ENCODE peak calls at places on chromosomes 4 and X, in ten cellular contexts. Y, B, E, K, H, O, Z, J, N and M are unnamed samples.

GRCh38 chr4:106062452-106062875 is 167.2 kb downstream of the NPNT start:
- DNase-seq in K (peak), E (no peak), Y (no peak), Z (no peak), B (no peak), N (no peak), O (no peak), H (peak), J (peak), M (no peak)

GRCh38 chrX:57678686-57679428 is 1.2 kb downstream of the NLRP2B start:
- DNase-seq in E (no peak), O (no peak), H (no peak), N (no peak), J (no peak), Z (no peak), B (no peak), K (no peak), Y (no peak), M (no peak)

GRCh38 chr4:187184513-187184912 is 460.9 kb upstream of the FAT1 start:
- DNase-seq in K (no peak), J (peak), H (peak), N (no peak), Y (no peak), O (no peak), Z (no peak), E (peak), B (no peak), M (no peak)

GRCh38 chr4:78426972-78427371 is 124.6 kb upstream of the ANXA3 start:
- DNase-seq in J (no peak), Y (no peak), N (no peak), H (no peak), K (no peak), Z (no peak), E (no peak), O (no peak), B (no peak), M (no peak)

GRCh38 chrX:55787063-55787462 is 69.5 kb downstream of the RRAGB start:
- DNase-seq in N (no peak), Y (no peak), Z (no peak), K (no peak), O (no peak), B (no peak), E (no peak), J (no peak), H (no peak), M (no peak)

GRCh38 chr4:186058253-186058979 is 10.5 kb upstream of the TLR3 start:
- DNase-seq in B (no peak), N (no peak), E (no peak), O (no peak), K (no peak), Z (no peak), J (no peak), H (no peak), Y (no peak), M (no peak)

GRCh38 chr4:6095023-6095817 is 77.0 kb upstream of the C4orf50 start:
- DNase-seq in E (no peak), K (no peak), Y (no peak), Z (no peak), B (no peak), J (no peak), N (no peak), O (no peak), H (peak), M (no peak)

GRCh38 chrX:72100824-72101351 is 30.8 kb downstream of the RTL5 start:
- DNase-seq in E (no peak), K (no peak), B (no peak), O (no peak), J (no peak), N (peak), Z (peak), H (no peak), Y (peak), M (no peak)

GRCh38 chr4:144754562-144755410 is 108.8 kb downstream of the HHIP start:
- DNase-seq in N (no peak), E (no peak), O (no peak), H (peak), Z (no peak), Y (no peak), B (no peak), J (no peak), K (peak), M (no peak)

GRCh38 chrX:31603411-31604120 is 531.7 kb upstream of the FTHL17 start:
- DNase-seq in B (no peak), J (no peak), K (peak), Y (no peak), O (no peak), Z (no peak), N (no peak), E (no peak), H (no peak), M (no peak)

GRCh38 chrX:45806410-45807121 is 605.9 kb upstream of the DIPK2B start:
- DNase-seq in B (no peak), Y (no peak), J (no peak), N (no peak), Z (peak), K (peak), E (no peak), O (no peak), H (peak), M (peak)

GRCh38 chrX:103063191-103063845 is 653 bp downstream of the BEX1 start:
- DNase-seq in B (no peak), E (no peak), J (peak), Y (no peak), K (peak), O (no peak), Z (no peak), H (peak), N (no peak), M (no peak)

GRCh38 chrX:70168238-70169188 is 8.8 kb upstream of the DGAT2L6 start:
- DNase-seq in Z (no peak), O (no peak), N (no peak), K (peak), E (no peak), H (peak), B (no peak), Y (no peak), J (peak), M (no peak)

GRCh38 chr4:146521543-146522097 is at the start of gene SLC10A7:
- DNase-seq in E (peak), Z (peak), B (peak), J (peak), Y (peak), O (peak), N (no peak), H (peak), K (peak), M (no peak)

GRCh38 chr4:19239565-19239964 is 1012.1 kb upstream of the SLIT2 start:
- DNase-seq in Y (no peak), O (no peak), H (peak), B (no peak), E (no peak), J (peak), K (no peak), N (no peak), Z (no peak), M (no peak)

GRCh38 chr4:122612540-122612939 is 8.3 kb downstream of the IL21 start:
- DNase-seq in B (no peak), K (no peak), J (peak), Y (no peak), E (no peak), N (no peak), H (peak), O (no peak), Z (no peak), M (no peak)

GRCh38 chr4:40731792-40732245 is 17.9 kb upstream of the NSUN7 start:
- DNase-seq in B (peak), Z (no peak), N (peak), O (peak), J (no peak), Y (peak), H (no peak), E (peak), K (no peak), M (no peak)

GRCh38 chrX:54181196-54181953 is 1.7 kb downstream of the FAM120C start:
- DNase-seq in O (no peak), H (no peak), K (peak), E (no peak), Z (no peak), N (no peak), B (no peak), Y (no peak), J (peak), M (no peak)

DNA sequence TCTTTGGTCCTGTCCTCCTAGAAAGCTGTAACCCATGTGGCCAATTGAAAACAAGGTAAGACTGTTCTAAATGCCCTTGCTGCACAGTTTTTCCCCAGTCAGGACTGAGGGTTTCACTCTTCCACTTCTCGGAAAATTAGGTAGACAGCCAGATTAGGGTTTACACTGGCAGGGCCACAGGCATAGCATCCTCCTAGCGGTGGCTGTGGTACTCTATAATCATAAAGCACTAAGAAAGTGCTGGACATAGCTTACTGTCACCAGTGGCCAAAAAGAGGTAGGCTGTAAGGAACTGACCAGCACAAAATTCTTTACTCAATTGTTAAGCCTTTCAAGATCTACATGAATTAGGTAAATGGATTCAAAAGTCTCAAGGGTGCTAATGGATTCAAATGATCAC is 11.6 kb upstream of the USP46 start:
- DNase-seq in H (no peak), K (no peak), Z (no peak), B (no peak), J (no peak), O (no peak), Y (no peak), N (no peak), E (no peak), M (no peak)
- TF ChIP-seq CTCF in H (no peak), K (peak), Z (no peak), B (no peak), J (no peak), O (no peak), Y (no peak), N (no peak), E (no peak), M (peak)

GRCh38 chr4:108175966-108176365 is 7.2 kb upstream of the LEF1 start:
- DNase-seq in N (no peak), B (no peak), E (no peak), Z (no peak), Y (no peak), K (no peak), H (no peak), O (no peak), J (no peak), M (no peak)

GRCh38 chr4:108180513-108180912 is 11.8 kb upstream of the LEF1 start:
- DNase-seq in J (no peak), Y (no peak), K (no peak), H (no peak), O (no peak), N (no peak), E (no peak), B (no peak), Z (no peak), M (no peak)

GRCh38 chr4:108181704-108182103 is 13.0 kb upstream of the LEF1 start:
- DNase-seq in E (no peak), B (no peak), J (no peak), N (no peak), K (no peak), Y (no peak), H (no peak), Z (no peak), O (no peak), M (no peak)
- TF ChIP-seq CTCF in E (no peak), B (no peak), J (no peak), N (no peak), K (no peak), Y (no peak), H (no peak), Z (peak), O (peak), M (no peak)

DNA sequence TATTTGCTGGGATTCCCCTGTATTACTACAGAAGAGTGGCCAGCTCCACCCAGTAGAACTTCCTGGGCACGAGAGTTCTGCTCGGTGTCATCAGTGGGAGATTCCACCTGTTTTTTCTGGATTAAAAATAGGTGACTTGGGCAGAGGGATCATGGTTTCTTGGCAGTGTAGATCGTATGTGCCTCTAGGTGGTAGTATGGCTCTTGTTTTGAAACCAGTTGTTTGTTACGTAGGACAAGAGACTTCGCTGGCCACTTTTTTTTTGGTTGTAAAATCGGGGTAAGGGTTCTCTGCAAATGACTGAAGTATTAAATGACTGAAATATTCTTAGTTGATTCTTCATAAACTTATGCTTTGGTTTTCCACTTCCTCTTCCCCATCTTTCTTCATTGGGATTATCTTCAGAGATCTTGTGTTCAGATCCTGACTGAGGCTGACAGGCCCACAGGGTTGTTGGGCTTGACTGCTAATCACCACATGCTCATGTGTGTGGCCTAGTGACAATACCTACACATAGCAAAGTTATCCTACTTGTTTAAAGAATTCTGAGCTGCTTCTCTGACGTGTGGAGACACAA is 43.8 kb upstream of the WDR1 start:
- DNase-seq in K (peak), H (no peak), Z (no peak), O (no peak), N (no peak), E (no peak), Y (no peak), B (no peak), J (no peak), M (no peak)
- TF ChIP-seq CTCF in K (peak), H (peak), Z (no peak), O (peak), N (no peak), E (peak), Y (peak), B (peak), J (no peak), M (peak)

DNA sequence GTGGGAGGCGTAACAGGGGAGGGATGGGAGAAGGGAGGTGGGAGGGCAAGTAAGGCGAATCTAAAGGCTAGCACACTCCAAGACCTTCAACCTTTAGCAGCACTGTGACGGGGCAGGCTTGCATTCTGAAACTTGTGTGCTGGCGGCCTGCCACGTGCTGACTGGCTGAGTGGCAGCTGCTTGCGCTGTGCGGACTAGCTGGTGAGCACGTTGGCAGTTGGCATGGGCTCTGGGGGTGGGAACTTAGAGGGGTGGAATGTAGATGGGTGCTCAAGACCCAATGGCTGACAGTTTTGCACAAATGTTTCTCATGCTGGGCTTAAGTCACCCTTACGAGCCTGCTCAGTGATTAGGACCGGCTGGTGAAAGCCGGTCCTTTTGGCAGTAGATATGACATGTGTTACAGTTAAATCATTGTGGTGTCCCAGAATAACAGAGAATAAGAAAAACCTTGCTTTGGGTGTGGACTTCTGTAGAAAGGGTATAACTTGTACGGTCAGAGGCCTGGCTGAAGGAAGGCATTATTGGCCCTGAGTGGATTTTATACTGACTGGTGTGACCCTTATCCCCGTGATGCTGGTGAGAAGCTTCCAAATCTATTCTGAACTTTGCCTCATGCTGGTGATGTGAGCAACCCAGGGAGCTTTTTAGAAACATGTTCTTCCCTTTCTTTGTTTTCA is 107.6 kb upstream of the SLC4A4 start:
- DNase-seq in Z (no peak), E (peak), H (no peak), O (peak), B (peak), J (no peak), K (peak), Y (peak), N (no peak), M (no peak)
- TF ChIP-seq CTCF in Z (no peak), E (no peak), H (no peak), O (no peak), B (no peak), J (no peak), K (no peak), Y (no peak), N (no peak), M (no peak)

GRCh38 chrX:101287402-101287801 is 3.7 kb downstream of the TAF7L start:
- DNase-seq in J (no peak), Y (no peak), B (no peak), H (peak), N (no peak), O (no peak), Z (no peak), K (peak), E (no peak), M (peak)
- TF ChIP-seq CTCF in J (peak), Y (peak), B (peak), H (peak), N (peak), O (peak), Z (peak), K (peak), E (peak), M (peak)

DNA sequence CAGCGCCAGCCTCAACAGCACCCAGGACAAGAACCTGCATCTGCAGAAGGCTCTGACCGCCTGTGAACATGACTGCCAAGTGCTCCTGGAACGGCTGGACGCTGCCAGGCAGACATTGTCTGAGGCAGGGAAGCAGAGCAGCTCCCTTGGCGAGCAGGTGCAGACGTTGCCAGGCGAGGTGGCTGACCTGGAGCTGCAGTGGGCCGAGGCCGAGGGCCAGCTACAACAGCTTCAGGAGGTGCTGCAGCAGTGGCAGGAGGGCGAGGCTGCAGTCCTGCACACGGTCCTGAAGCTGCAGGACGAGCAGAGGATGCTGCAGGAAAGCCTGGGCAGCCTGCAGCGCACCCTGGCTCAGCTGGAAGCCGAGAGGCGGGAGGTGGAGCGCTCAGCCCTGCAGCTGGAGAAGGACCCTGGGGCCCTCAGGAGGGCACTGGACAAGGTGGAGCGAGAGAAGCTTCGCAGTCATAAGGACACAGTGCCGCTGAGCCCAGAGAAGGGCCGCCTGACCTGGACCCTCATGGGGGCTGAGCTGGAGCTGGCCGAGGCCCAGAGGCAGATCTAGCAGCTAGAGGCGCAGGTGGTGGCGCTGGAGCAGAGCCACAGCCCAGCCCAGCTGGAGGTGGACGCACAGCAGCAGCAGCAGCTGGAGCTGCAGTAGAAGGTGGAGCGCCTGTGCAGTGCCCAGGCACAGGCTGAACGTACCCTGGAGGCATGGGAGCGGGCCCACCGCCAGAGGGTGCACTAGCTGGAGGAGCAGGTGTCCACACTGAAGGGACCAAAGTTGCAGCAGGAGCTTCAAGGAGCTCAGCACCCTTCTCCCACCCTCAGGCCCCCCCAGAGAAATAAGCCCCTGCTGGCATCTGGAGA is 16.4 kb downstream of the SMIM10L2A start:
- DNase-seq in N (no peak), J (no peak), Z (no peak), K (no peak), O (no peak), E (no peak), B (no peak), Y (peak), H (no peak), M (no peak)
- TF ChIP-seq CTCF in N (peak), J (no peak), Z (no peak), K (no peak), O (no peak), E (no peak), B (no peak), Y (no peak), H (no peak), M (no peak)